ENCODE peak calls at places on chromosomes 16 and 17, in eight cellular contexts. G is trophoblast cell, Z is HCT116, C is astrocyte, V is GM23338, E is PC-9, O is neural progenitor cell, A is IMR-90. N is an unnamed sample.

GRCh38 chr16:7038475-7038874 is 294.2 kb upstream of the RBFOX1 start:
- DNase-seq in Z (no peak), G (peak), O (no peak), C (no peak), A (no peak), E (no peak), V (no peak), N (no peak)

GRCh38 chr17:17205368-17206148 is 575 bp downstream of the PLD6 start:
- DNase-seq in Z (peak), A (peak), C (peak), O (no peak), E (peak), G (peak), V (peak), N (peak)

GRCh38 chr17:75191584-75191983 is 8.8 kb upstream of the SUMO2 start:
- DNase-seq in E (no peak), Z (no peak), C (no peak), O (no peak), V (no peak), A (peak), G (no peak), N (peak)

GRCh38 chr17:40086150-40087044 is 14.0 kb downstream of the NR1D1 start:
- DNase-seq in C (no peak), A (no peak), O (peak), G (no peak), V (peak), E (no peak), Z (no peak), N (peak)

GRCh38 chr16:84933774-84934571 is 77.4 kb downstream of the ZDHHC7 start:
- DNase-seq in A (peak), O (no peak), E (no peak), G (no peak), V (no peak), Z (no peak), C (no peak), N (peak)

GRCh38 chr16:1408171-1408837 is 6.2 kb downstream of the UNKL start:
- DNase-seq in O (peak), E (peak), G (peak), Z (peak), A (peak), C (peak), V (peak), N (peak)

GRCh38 chr17:49183341-49183740 is 27.0 kb downstream of the GNGT2 start:
- DNase-seq in E (no peak), G (no peak), A (no peak), V (no peak), Z (no peak), C (no peak), O (no peak), N (no peak)

GRCh38 chr16:9115277-9115676 is 23.8 kb downstream of the HAPSTR1 start:
- DNase-seq in Z (no peak), C (peak), E (peak), V (no peak), O (no peak), G (peak), A (peak), N (no peak)

GRCh38 chr17:30580916-30581315 is 103.7 kb downstream of the GOSR1 start:
- DNase-seq in A (no peak), O (no peak), Z (no peak), E (no peak), V (no peak), C (no peak), G (no peak), N (peak)

GRCh38 chr16:85595299-85595661 is 17.8 kb upstream of the GSE1 start:
- DNase-seq in A (no peak), O (no peak), Z (no peak), G (peak), E (no peak), C (no peak), V (no peak), N (no peak)

GRCh38 chr17:78414178-78415162 is 36.0 kb downstream of the PGS1 start:
- DNase-seq in V (no peak), A (no peak), Z (no peak), G (no peak), E (no peak), C (no peak), O (no peak), N (no peak)

GRCh38 chr17:55089955-55090573 is 121.5 kb downstream of the STXBP4 start:
- DNase-seq in O (peak), C (peak), V (peak), G (no peak), Z (peak), A (peak), E (peak), N (peak)

GRCh38 chr16:69003500-69003899 is 102.0 kb upstream of the HAS3 start:
- DNase-seq in O (peak), V (peak), C (no peak), G (no peak), E (no peak), Z (peak), A (no peak), N (no peak)

GRCh38 chr16:47905771-47906170 is 250.0 kb downstream of the ABCC12 start:
- DNase-seq in O (no peak), V (no peak), E (no peak), G (peak), A (peak), C (peak), Z (no peak), N (peak)

GRCh38 chr17:41547921-41548843 is 20.1 kb upstream of the KRT19 start:
- DNase-seq in C (peak), A (peak), E (peak), O (no peak), G (peak), Z (peak), V (no peak), N (peak)

GRCh38 chr16:87334611-87335305 is 17.6 kb upstream of the C16orf95 start:
- DNase-seq in O (no peak), C (no peak), V (no peak), A (no peak), Z (no peak), E (no peak), G (no peak), N (no peak)

GRCh38 chr16:16790597-16790996 is 411.7 kb downstream of the NPIPA7 start:
- DNase-seq in Z (no peak), G (no peak), E (no peak), O (no peak), A (no peak), C (no peak), V (no peak), N (no peak)

GRCh38 chr16:16791051-16791450 is 412.1 kb downstream of the NPIPA7 start:
- DNase-seq in O (no peak), V (no peak), C (no peak), G (no peak), E (no peak), Z (no peak), A (no peak), N (no peak)

GRCh38 chr16:16782153-16782552 is 403.2 kb downstream of the NPIPA7 start:
- DNase-seq in V (no peak), O (no peak), G (no peak), Z (no peak), C (no peak), E (no peak), A (no peak), N (no peak)

GRCh38 chr16:16788004-16788403 is 409.1 kb downstream of the NPIPA7 start:
- DNase-seq in A (no peak), C (no peak), O (peak), Z (no peak), G (no peak), V (peak), E (no peak), N (no peak)
- H2AFZ ChIP-seq in A (no peak), C (no peak), O (peak), Z (no peak), G (no peak), V (peak), E (no peak), N (no peak)

DNA sequence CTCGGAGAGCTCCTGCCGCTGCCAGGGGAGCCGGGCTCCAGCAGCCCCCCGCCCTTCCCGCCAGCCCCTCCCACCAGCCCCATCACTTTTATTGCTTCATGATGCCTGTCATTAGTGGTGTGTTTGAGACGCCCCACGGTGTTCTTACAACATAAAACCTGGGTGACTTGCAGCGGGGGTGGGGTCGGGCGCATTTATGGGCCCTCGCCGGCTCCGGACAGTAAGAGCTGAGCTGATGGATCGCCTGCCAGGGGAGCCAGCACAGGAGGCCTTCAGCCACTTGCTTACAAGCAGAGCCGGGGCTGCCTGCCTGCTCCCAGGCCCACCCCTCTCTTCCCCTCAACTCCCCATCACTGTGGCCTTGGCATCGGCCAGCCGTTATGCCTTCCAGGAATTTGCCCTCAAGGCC is 82.9 kb upstream of the CBX4 start:
- DNase-seq in G (no peak), V (no peak), A (no peak), Z (no peak), O (no peak), C (no peak), E (no peak), N (no peak)
- H3K4me2 ChIP-seq in G (no peak), V (no peak), A (no peak), Z (no peak), O (no peak), C (no peak), E (no peak), N (no peak)

GRCh38 chr16:83626204-83626603 is 181.6 kb upstream of the HSBP1 start:
- DNase-seq in C (no peak), A (no peak), O (no peak), G (no peak), E (no peak), V (no peak), Z (no peak), N (no peak)
- H2AFZ ChIP-seq in C (no peak), A (no peak), O (no peak), G (no peak), E (no peak), V (no peak), Z (no peak), N (no peak)

DNA sequence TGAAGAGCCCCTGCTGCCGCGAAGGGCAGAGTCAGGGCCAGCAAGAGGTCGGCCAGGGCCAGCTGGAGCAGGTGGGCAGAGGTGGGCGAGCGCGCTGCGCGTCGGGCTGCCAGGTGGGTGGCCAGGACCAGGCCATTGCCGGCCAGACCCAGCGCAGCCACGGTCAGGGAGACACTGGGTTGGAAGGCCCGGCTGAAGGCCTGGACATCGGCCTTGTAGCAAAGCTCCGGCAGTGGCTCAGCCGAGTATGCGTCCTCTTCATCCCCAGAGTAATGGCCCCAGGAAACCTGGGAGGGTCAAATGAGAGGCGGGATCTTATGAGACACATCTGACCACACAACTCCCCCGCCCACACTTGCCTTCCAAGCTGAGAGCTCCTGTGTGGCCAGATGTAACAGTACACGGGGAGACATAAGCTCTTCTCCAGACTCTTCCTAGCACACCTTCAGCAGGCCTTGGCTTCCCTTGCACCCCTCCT is 1.3 kb downstream of the CCR10 start:
- DNase-seq in Z (no peak), V (no peak), E (no peak), O (no peak), G (no peak), A (peak), C (no peak), N (no peak)
- H3K4me2 ChIP-seq in Z (peak), V (peak), E (peak), O (peak), G (peak), A (peak), C (peak), N (peak)